ENCODE peak calls at places on chromosomes 5 and 9, in eight cellular contexts. B, H, N, X, I, F, O and V are unnamed samples.

GRCh38 chr5:14696057-14696456 is 31.5 kb downstream of the OTULIN start:
- DNase-seq in B (no peak), H (no peak), N (no peak), X (no peak), I (no peak), F (no peak), O (no peak), V (no peak)

GRCh38 chr5:151740336-151740942 is 18.0 kb downstream of the ATOX1 start:
- DNase-seq in B (peak; percentile 59), H (peak; percentile 54), N (peak; percentile 87), X (peak; percentile 50), I (peak; percentile 94), F (peak; percentile 71), O (peak; percentile 79), V (peak; percentile 6)

GRCh38 chr5:135489466-135490244 is 37.5 kb upstream of the TIFAB start:
- DNase-seq in B (no peak), H (peak; percentile 22), N (no peak), X (no peak), I (no peak), F (no peak), O (no peak), V (no peak)

GRCh38 chr5:125112196-125112595 is 365.8 kb upstream of the ZNF608 start:
- DNase-seq in B (no peak), H (no peak), N (no peak), X (no peak), I (no peak), F (no peak), O (no peak), V (no peak)

GRCh38 chr5:14406554-14406849 is 175.1 kb upstream of the OTULINL start:
- DNase-seq in B (no peak), H (no peak), N (peak; percentile 79), X (no peak), I (peak; percentile 38), F (no peak), O (peak; percentile 87), V (no peak)

GRCh38 chr5:95441631-95442030 is 50.5 kb downstream of the FAM81B start:
- DNase-seq in B (no peak), H (no peak), N (no peak), X (no peak), I (no peak), F (no peak), O (no peak), V (no peak)

GRCh38 chr9:95505676-95506437 is 10.9 kb downstream of the PTCH1 start:
- DNase-seq in B (peak; percentile 48), H (peak; percentile 61), N (no peak), X (peak; percentile 50), I (peak; percentile 47), F (peak; percentile 57), O (peak; percentile 82), V (peak; percentile 41)

GRCh38 chr9:85142461-85143401 is 473.2 kb downstream of the NTRK2 start:
- DNase-seq in B (no peak), H (no peak), N (no peak), X (peak; percentile 3), I (peak; percentile 33), F (peak; percentile 31), O (peak; percentile 34), V (no peak)

GRCh38 chr9:92660266-92660665 is 9.7 kb downstream of the IPPK start:
- DNase-seq in B (no peak), H (no peak), N (no peak), X (no peak), I (no peak), F (no peak), O (no peak), V (no peak)

GRCh38 chr5:56161927-56162326 is 71.2 kb downstream of the ANKRD55 start:
- DNase-seq in B (no peak), H (no peak), N (no peak), X (no peak), I (peak; percentile 49), F (no peak), O (no peak), V (no peak)

GRCh38 chr5:150120617-150121447 is 34.5 kb upstream of the CSF1R start:
- DNase-seq in B (no peak), H (no peak), N (no peak), X (no peak), I (no peak), F (no peak), O (no peak), V (no peak)